ENCODE peak calls at places on chromosomes 7 and 10, in seven cellular contexts. B is A549, M is stomach, H is spleen, Y is thyroid gland, Z is sigmoid colon, U is transverse colon. W is an unnamed sample. For H3K9me3, the result is how much of the 10 kb centered on the place peaks cover.

GRCh38 chr10:22573820-22574569 is 140.4 kb downstream of the PIP4K2A start:
- DNase-seq in H (no peak), U (no peak), Z (no peak), M (no peak), B (peak), Y (no peak), W (no peak)

GRCh38 chr10:22625511-22626288 is 88.7 kb downstream of the PIP4K2A start:
- DNase-seq in Y (no peak), U (no peak), M (no peak), B (no peak), H (no peak), Z (no peak), W (no peak)

GRCh38 chr7:77466455-77466854 is 50.3 kb upstream of the GSAP start:
- DNase-seq in H (no peak), Y (no peak), Z (no peak), U (no peak), M (no peak), B (no peak), W (no peak)

GRCh38 chr10:4645836-4646235 is 180.2 kb upstream of the AKR1E2 start:
- DNase-seq in M (no peak), Y (no peak), Z (no peak), B (no peak), U (no peak), H (no peak), W (no peak)

GRCh38 chr10:15182541-15183207 is 14.2 kb upstream of the NMT2 start:
- DNase-seq in H (no peak), B (no peak), Z (no peak), M (no peak), U (no peak), Y (no peak), W (no peak)

GRCh38 chr7:100730136-100730800 is 3.1 kb upstream of the ZAN start:
- DNase-seq in Z (no peak), H (no peak), M (no peak), U (no peak), Y (no peak), B (no peak), W (no peak)

GRCh38 chr10:77372400-77372799 is 265.2 kb downstream of the KCNMA1 start:
- DNase-seq in M (no peak), U (no peak), Z (no peak), H (no peak), B (no peak), Y (no peak), W (no peak)

GRCh38 chr10:6044060-6044459 is 18.1 kb downstream of the IL2RA start:
- DNase-seq in B (no peak), M (no peak), Y (no peak), U (no peak), H (no peak), Z (peak), W (no peak)

GRCh38 chr10:61992059-61992460 is 90.6 kb downstream of the ARID5B start:
- DNase-seq in M (peak), Y (no peak), B (no peak), U (no peak), Z (no peak), H (no peak), W (peak)

GRCh38 chr7:100486753-100487446 is 3.2 kb downstream of the NYAP1 start:
- DNase-seq in Z (no peak), U (no peak), H (peak), Y (no peak), M (no peak), B (no peak), W (no peak)

GRCh38 chr10:73894245-73894971 is 16.5 kb upstream of the PLAU start:
- DNase-seq in M (no peak), Y (no peak), H (no peak), B (no peak), Z (no peak), U (no peak), W (no peak)

GRCh38 chr7:148623586-148624282 is 33.2 kb downstream of the C7orf33 start:
- DNase-seq in M (no peak), Y (peak), H (no peak), U (no peak), Z (no peak), B (no peak), W (no peak)

GRCh38 chr7:45726883-45727282 is 146.0 kb downstream of the CCDC201 start:
- DNase-seq in Z (no peak), M (no peak), U (no peak), B (no peak), H (peak), Y (no peak), W (no peak)

GRCh38 chr7:150791304-150791703 is 8.9 kb downstream of the TMEM176B start:
- DNase-seq in M (no peak), U (no peak), H (no peak), Y (no peak), Z (no peak), B (no peak), W (no peak)

GRCh38 chr7:3188946-3189345 is 112.1 kb upstream of the SDK1 start:
- DNase-seq in Y (no peak), U (no peak), M (no peak), Z (no peak), H (no peak), B (no peak), W (no peak)

GRCh38 chr7:12769464-12769863 is 82.0 kb downstream of the ARL4A start:
- DNase-seq in H (no peak), M (no peak), U (no peak), Z (no peak), Y (no peak), B (no peak), W (no peak)

GRCh38 chr10:96991313-96991841 is 159.3 kb downstream of the LCOR start:
- DNase-seq in Y (no peak), B (no peak), M (no peak), H (no peak), Z (no peak), U (no peak), W (no peak)

GRCh38 chr10:24901686-24902399 is 50.6 kb downstream of the PRTFDC1 start:
- DNase-seq in M (peak), H (no peak), Z (no peak), Y (no peak), U (peak), B (peak), W (peak)

GRCh38 chr7:86653919-86654659 is 10.4 kb downstream of the GRM3 start:
- DNase-seq in Y (peak), M (no peak), Z (no peak), H (no peak), U (no peak), B (no peak), W (no peak)

GRCh38 chr10:125113661-125114388 is 46.5 kb downstream of the CTBP2 start:
- DNase-seq in Y (peak), H (no peak), M (peak), Z (no peak), B (no peak), U (no peak), W (no peak)

GRCh38 chr10:30639946-30640786 is 10.6 kb upstream of the LYZL2 start:
- DNase-seq in M (no peak), H (no peak), U (no peak), Y (no peak), B (peak), Z (no peak), W (no peak)

GRCh38 chr7:30855936-30856335 is 55.7 kb upstream of the AQP1 start:
- DNase-seq in Y (no peak), H (no peak), M (no peak), B (no peak), U (no peak), Z (no peak), W (no peak)

GRCh38 chr7:41628926-41629325 is 74.0 kb downstream of the INHBA start:
- DNase-seq in U (no peak), Y (no peak), H (no peak), Z (no peak), M (no peak), B (no peak), W (peak)

GRCh38 chr7:123120286-123120685 is 79.5 kb downstream of the SLC13A1 start:
- DNase-seq in B (no peak), Y (no peak), U (no peak), M (no peak), H (no peak), Z (no peak), W (no peak)

GRCh38 chr7:130152270-130153141 is 52.7 kb downstream of the TMEM209 start:
- DNase-seq in B (no peak), U (no peak), Y (no peak), Z (no peak), H (no peak), M (no peak), W (no peak)

GRCh38 chr7:22251906-22252495 is 105.0 kb downstream of the RAPGEF5 start:
- DNase-seq in B (no peak), Z (no peak), H (no peak), M (no peak), Y (no peak), U (no peak), W (no peak)

GRCh38 chr10:13117842-13118783 is 18.1 kb downstream of the OPTN start:
- DNase-seq in B (no peak), U (no peak), H (no peak), Y (no peak), M (no peak), Z (no peak), W (no peak)

GRCh38 chr10:104254493-104255243 is at the start of gene GSTO1:
- DNase-seq in B (peak), U (peak), M (peak), H (peak), Y (peak), Z (peak), W (peak)

GRCh38 chr7:22393825-22394458 is 37.0 kb upstream of the RAPGEF5 start:
- DNase-seq in Z (no peak), U (no peak), M (no peak), B (no peak), Y (no peak), H (no peak), W (no peak)

GRCh38 chr10:29897999-29898716 is 161.2 kb downstream of the JCAD start:
- DNase-seq in Y (no peak), U (no peak), B (no peak), Z (no peak), H (no peak), M (no peak), W (no peak)

GRCh38 chr7:369476-369980 is 79.6 kb downstream of the FOXL3 start:
- DNase-seq in H (peak), M (peak), B (no peak), Z (peak), Y (no peak), U (peak), W (peak)

GRCh38 chr7:100080895-100081534 is 508 bp downstream of the ZNF3 start:
- DNase-seq in Y (peak), Z (no peak), M (no peak), U (no peak), B (no peak), H (peak), W (no peak)

GRCh38 chr7:28046035-28046434 is 134.6 kb downstream of the JAZF1 start:
- DNase-seq in U (no peak), B (no peak), H (no peak), M (no peak), Z (no peak), Y (no peak), W (no peak)

GRCh38 chr7:21782996-21783395 is 162.7 kb downstream of the CDCA7L start:
- DNase-seq in U (no peak), M (no peak), B (no peak), H (no peak), Z (no peak), Y (no peak), W (no peak)

GRCh38 chr7:150359918-150360681 is 8.5 kb upstream of the REPIN1 start:
- DNase-seq in Z (peak), M (no peak), B (no peak), H (no peak), Y (no peak), U (no peak), W (no peak)

DNA sequence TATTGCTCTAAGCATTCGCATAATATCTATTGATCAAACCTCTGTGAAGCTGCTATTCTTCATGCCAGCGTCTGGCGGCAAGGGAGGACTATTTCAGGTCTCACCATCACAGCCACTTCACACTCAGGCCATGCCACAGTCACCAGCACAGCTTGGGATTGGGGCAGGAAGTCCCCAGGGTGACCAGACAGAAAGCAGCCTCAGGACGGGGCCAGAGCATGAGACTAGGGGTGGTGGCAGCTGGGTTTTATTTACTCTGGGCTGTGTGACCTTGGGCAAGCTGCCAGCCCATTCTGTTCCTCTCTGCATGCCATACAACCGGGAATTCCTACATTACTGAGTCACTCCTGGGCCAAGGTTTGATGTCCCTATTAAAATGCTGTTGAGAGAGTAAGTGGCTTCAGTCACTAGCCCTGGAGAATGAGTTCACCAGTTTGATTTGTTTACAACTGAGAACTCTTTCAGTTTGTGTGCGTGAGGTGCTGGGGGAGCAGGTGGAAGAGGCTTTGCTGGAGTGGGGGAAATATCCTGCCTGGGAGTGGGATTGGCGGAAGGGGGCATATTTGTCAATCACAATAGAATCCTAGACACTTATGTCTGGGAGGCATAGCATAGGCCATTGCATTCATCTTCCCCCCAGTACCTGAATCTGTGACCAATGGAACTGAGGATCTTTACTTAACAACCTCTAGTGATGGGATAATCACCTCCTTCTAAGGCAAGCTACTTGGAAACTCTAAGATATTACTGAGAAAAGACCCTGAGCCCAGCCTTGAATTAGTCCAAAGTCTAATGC is 90.4 kb downstream of the NPSR1 start:
- DNase-seq in B (peak), H (peak), Z (no peak), U (peak), M (peak), Y (peak), W (peak)
- TF ChIP-seq CTCF in B (no peak), H (no peak), Z (no peak), U (no peak), M (no peak), Y (no peak), W (no peak)

DNA sequence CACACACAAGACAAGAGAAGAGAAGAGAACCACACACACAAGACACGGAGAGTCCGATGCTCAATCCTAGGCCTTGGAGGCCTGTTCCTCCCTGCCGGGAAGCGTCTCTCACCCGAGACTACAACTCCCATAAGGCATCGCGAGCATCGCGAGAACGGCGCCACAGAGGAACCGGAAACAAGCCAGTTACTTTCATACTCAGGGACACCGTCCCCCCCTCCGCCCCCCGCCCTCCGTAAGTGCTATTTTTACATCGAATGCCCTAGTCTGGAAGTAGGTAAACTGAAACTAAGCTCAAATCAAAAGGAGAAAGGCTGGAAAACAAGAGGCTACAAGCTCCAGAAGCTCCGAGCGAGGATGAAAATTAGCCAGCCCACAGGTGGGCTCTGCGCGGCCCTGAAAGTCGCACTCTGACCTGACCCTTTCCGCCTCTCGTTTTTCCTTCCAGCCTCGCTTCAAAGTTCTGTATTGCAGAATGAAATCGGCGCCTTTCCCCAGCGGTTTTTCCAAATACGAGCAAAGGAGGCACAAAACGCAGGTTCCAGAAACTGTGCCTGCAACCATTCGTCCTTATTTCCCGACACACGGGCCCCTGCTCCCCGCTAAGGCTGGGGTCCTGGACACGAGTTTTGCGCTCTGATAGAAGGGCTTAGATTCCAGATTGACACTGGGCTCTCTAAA is 11.5 kb upstream of the DNAJC12 start:
- DNase-seq in U (peak), H (peak), Y (peak), Z (peak), B (peak), M (peak), W (peak)
- TF ChIP-seq POLR2A in U (peak), H (peak), Y (peak), Z (peak), B (peak), M (no peak), W (peak)

GRCh38 chr10:119049777-119050176 is 20.3 kb downstream of the NANOS1 start:
- DNase-seq in Y (no peak), B (no peak), H (no peak), M (no peak), Z (no peak), U (no peak), W (no peak)

GRCh38 chr10:119055472-119055871 is 25.1 kb downstream of the EIF3A start:
- DNase-seq in Y (no peak), Z (no peak), B (no peak), M (no peak), U (peak), H (no peak), W (no peak)

GRCh38 chr10:119049361-119049760 is 19.8 kb downstream of the NANOS1 start:
- DNase-seq in Y (no peak), Z (no peak), U (no peak), M (no peak), B (no peak), H (no peak), W (no peak)

GRCh38 chr10:119051775-119052174 is 22.3 kb downstream of the NANOS1 start:
- DNase-seq in B (no peak), Y (no peak), M (no peak), Z (no peak), U (no peak), H (no peak), W (no peak)
- H3K9me3 ChIP-seq in B (under half), Y (under half), M (under half), Z (under half), U (under half), H (under half), W (under half)

DNA sequence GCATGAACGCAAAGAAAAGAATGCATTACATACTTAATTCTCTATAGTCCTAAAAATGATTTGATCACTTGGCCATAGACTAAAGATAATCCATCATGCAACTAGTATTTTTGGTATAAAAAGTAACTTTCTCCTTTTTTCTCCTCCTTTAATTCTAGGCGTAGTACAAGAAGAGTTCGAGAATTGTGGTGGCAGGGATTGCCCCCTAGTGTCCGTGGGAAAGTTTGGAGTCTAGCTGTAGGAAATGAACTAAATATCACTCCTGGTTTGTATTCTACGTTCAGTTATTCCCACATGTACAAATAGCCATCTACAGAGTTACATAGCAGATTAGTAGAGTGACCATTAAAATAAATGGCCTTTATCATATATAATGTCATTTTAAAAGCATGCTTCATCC is 45.5 kb upstream of the HELLS start:
- DNase-seq in U (no peak), Z (no peak), M (no peak), Y (no peak), B (no peak), H (no peak), W (no peak)
- TF ChIP-seq CTCF in U (no peak), Z (no peak), M (no peak), Y (no peak), B (peak), H (no peak), W (peak)

W was measured in heart left ventricle.